ENCODE peak calls at places on chromosomes 2 and 18, in eight cellular contexts. I is transverse colon, M is AG20443, S is HL-60, V is K562, N is AG08396, Y is astrocyte of the spinal cord, P is EL. C is an unnamed sample.
A peak's percentile ranks its signal among the peaks of the same experiment; 100 is the strongest.

GRCh38 chr18:45059695-45060094 is 379.0 kb downstream of the SETBP1 start:
- DNase-seq in I (no peak), M (peak; percentile 58), S (peak; percentile 86), V (peak; percentile 24), N (peak; percentile 67), Y (peak; percentile 85), P (peak; percentile 77), C (no peak)

GRCh38 chr2:235569837-235570236 is 76.0 kb downstream of the AGAP1 start:
- DNase-seq in I (no peak), M (no peak), S (no peak), V (no peak), N (no peak), Y (no peak), P (no peak), C (no peak)

GRCh38 chr2:109284816-109285215 is 155.8 kb downstream of the SH3RF3 start:
- DNase-seq in I (no peak), M (peak; percentile 56), S (no peak), V (no peak), N (peak; percentile 64), Y (peak; percentile 64), P (peak; percentile 9), C (no peak)

GRCh38 chr18:58541789-58542425 is 87.0 kb downstream of the ALPK2 start:
- DNase-seq in I (no peak), M (peak; percentile 90), S (no peak), V (no peak), N (peak; percentile 85), Y (peak; percentile 99), P (peak; percentile 99), C (no peak)

GRCh38 chr2:147588191-147588590 is 256.6 kb upstream of the ACVR2A start:
- DNase-seq in I (no peak), M (peak; percentile 83), S (no peak), V (no peak), N (no peak), Y (peak; percentile 33), P (peak; percentile 74), C (no peak)

GRCh38 chr2:241082338-241083090 is 19.6 kb downstream of the MTERF4 start:
- DNase-seq in I (no peak), M (no peak), S (no peak), V (no peak), N (no peak), Y (no peak), P (no peak), C (no peak)

GRCh38 chr2:220043155-220043992 is 415.9 kb downstream of the SLC4A3 start:
- DNase-seq in I (no peak), M (peak; percentile 45), S (no peak), V (no peak), N (peak; percentile 35), Y (peak; percentile 69), P (peak; percentile 65), C (no peak)

GRCh38 chr2:190343500-190344274 is at the start of gene INPP1:
- DNase-seq in I (peak; percentile 74), M (peak; percentile 92), S (peak; percentile 74), V (no peak), N (peak; percentile 83), Y (peak; percentile 49), P (peak; percentile 83), C (peak; percentile 62)

GRCh38 chr2:42933824-42934254 is 141.5 kb upstream of the HAAO start:
- DNase-seq in I (no peak), M (no peak), S (no peak), V (no peak), N (no peak), Y (no peak), P (no peak), C (no peak)

GRCh38 chr2:7010376-7010775 is 93.2 kb downstream of the RNF144A start:
- DNase-seq in I (no peak), M (peak; percentile 61), S (no peak), V (no peak), N (no peak), Y (peak; percentile 97), P (no peak), C (no peak)

GRCh38 chr2:239910404-239910803 is 114.7 kb downstream of the NDUFA10 start:
- DNase-seq in I (no peak), M (no peak), S (no peak), V (no peak), N (no peak), Y (no peak), P (no peak), C (no peak)

GRCh38 chr2:36322108-36322507 is 33.5 kb upstream of the CRIM1 start:
- DNase-seq in I (no peak), M (peak; percentile 53), S (no peak), V (no peak), N (peak; percentile 27), Y (peak; percentile 65), P (peak; percentile 25), C (no peak)

GRCh38 chr2:207088276-207088675 is 77.5 kb downstream of the KLF7 start:
- DNase-seq in I (no peak), M (no peak), S (no peak), V (no peak), N (no peak), Y (no peak), P (no peak), C (no peak)

GRCh38 chr2:6958616-6959235 is 41.5 kb downstream of the RNF144A start:
- DNase-seq in I (no peak), M (no peak), S (no peak), V (no peak), N (no peak), Y (no peak), P (no peak), C (no peak)

GRCh38 chr18:32470136-32470712 is 458 bp downstream of the GAREM1 start:
- DNase-seq in I (peak; percentile 40), M (no peak), S (no peak), V (no peak), N (peak; percentile 63), Y (no peak), P (peak; percentile 12), C (peak; percentile 40)

GRCh38 chr2:126778561-126779285 is 120.0 kb upstream of the TEX51 start:
- DNase-seq in I (peak; percentile 11), M (no peak), S (no peak), V (no peak), N (no peak), Y (no peak), P (no peak), C (no peak)

GRCh38 chr2:229922449-229923386 is at the start of gene FBXO36:
- DNase-seq in I (peak; percentile 90), M (peak; percentile 86), S (peak; percentile 46), V (peak; percentile 49), N (peak; percentile 84), Y (no peak), P (peak; percentile 66), C (no peak)

GRCh38 chr2:9696731-9697130 is 65.9 kb upstream of the YWHAQ start:
- DNase-seq in I (no peak), M (no peak), S (no peak), V (no peak), N (no peak), Y (no peak), P (no peak), C (no peak)

GRCh38 chr2:120522151-120522751 is 176.3 kb downstream of the INHBB start:
- DNase-seq in I (no peak), M (no peak), S (no peak), V (no peak), N (peak; percentile 29), Y (no peak), P (no peak), C (peak; percentile 76)

GRCh38 chr2:240920783-240921231 is 14.7 kb downstream of the CROCC2 start:
- DNase-seq in I (peak; percentile 7), M (no peak), S (no peak), V (no peak), N (no peak), Y (no peak), P (no peak), C (peak; percentile 21)

GRCh38 chr2:119011162-119011909 is 69.3 kb downstream of the MARCO start:
- DNase-seq in I (peak; percentile 39), M (peak; percentile 91), S (no peak), V (peak; percentile 66), N (peak; percentile 84), Y (peak; percentile 19), P (peak; percentile 35), C (peak; percentile 67)

GRCh38 chr2:40760071-40760666 is 308.3 kb upstream of the SLC8A1 start:
- DNase-seq in I (peak; percentile 7), M (peak; percentile 70), S (peak; percentile 16), V (peak; percentile 4), N (peak; percentile 55), Y (peak; percentile 56), P (peak; percentile 73), C (no peak)

GRCh38 chr2:42359304-42359749 is 1.7 kb downstream of the COX7A2L start:
- DNase-seq in I (no peak), M (no peak), S (peak; percentile 6), V (no peak), N (no peak), Y (no peak), P (peak; percentile 17), C (no peak)

GRCh38 chr2:207115715-207116364 is 49.9 kb downstream of the KLF7 start:
- DNase-seq in I (no peak), M (peak; percentile 66), S (no peak), V (no peak), N (peak; percentile 33), Y (peak; percentile 31), P (no peak), C (peak; percentile 42)

GRCh38 chr2:55430536-55430935 is 10.9 kb upstream of the CCDC88A start:
- DNase-seq in I (no peak), M (no peak), S (no peak), V (no peak), N (no peak), Y (no peak), P (no peak), C (no peak)

GRCh38 chr2:203261326-203262159 is 22.7 kb downstream of the CYP20A1 start:
- DNase-seq in I (no peak), M (no peak), S (no peak), V (no peak), N (no peak), Y (no peak), P (no peak), C (no peak)

GRCh38 chr18:9475643-9476580 is 599 bp downstream of the RALBP1 start:
- DNase-seq in I (no peak), M (peak; percentile 55), S (no peak), V (peak; percentile 86), N (peak; percentile 51), Y (peak; percentile 29), P (peak; percentile 70), C (peak; percentile 18)

GRCh38 chr18:48831113-48831759 is 119.5 kb downstream of the SMAD7 start:
- DNase-seq in I (no peak), M (no peak), S (no peak), V (no peak), N (no peak), Y (no peak), P (no peak), C (no peak)

GRCh38 chr2:69720404-69720803 is 21.5 kb upstream of the ANXA4 start:
- DNase-seq in I (no peak), M (peak; percentile 36), S (no peak), V (peak; percentile 26), N (no peak), Y (no peak), P (peak; percentile 12), C (no peak)

GRCh38 chr2:47653909-47654789 is 128.8 kb upstream of the MSH6 start:
- DNase-seq in I (peak; percentile 54), M (no peak), S (no peak), V (peak; percentile 48), N (no peak), Y (no peak), P (no peak), C (peak; percentile 27)

GRCh38 chr2:99974966-99975365 is 167.4 kb downstream of the AFF3 start:
- DNase-seq in I (no peak), M (no peak), S (no peak), V (no peak), N (peak; percentile 12), Y (no peak), P (peak; percentile 59), C (no peak)

GRCh38 chr2:162798407-162798806 is 40.2 kb downstream of the KCNH7 start:
- DNase-seq in I (no peak), M (no peak), S (no peak), V (no peak), N (no peak), Y (no peak), P (no peak), C (no peak)

GRCh38 chr18:57915241-57915640 is 112.1 kb upstream of the ATP8B1 start:
- DNase-seq in I (no peak), M (no peak), S (no peak), V (no peak), N (no peak), Y (peak; percentile 53), P (no peak), C (no peak)

GRCh38 chr2:88692187-88692586 is 714 bp downstream of the RPIA start:
- DNase-seq in I (peak; percentile 47), M (peak; percentile 30), S (no peak), V (peak; percentile 20), N (peak; percentile 27), Y (no peak), P (peak; percentile 31), C (no peak)

C was measured in ovary.